ENCODE peak calls at places on chromosomes 7 and 10, in four cellular contexts. One of them, this sample, is unnamed. For H3K4me1, the result is how much of the 10 kb centered on the place peaks cover.

GRCh38 chr10:126042354-126042753 is 146.0 kb downstream of the FANK1 start:
- DNase-seq in GM12878: no peak
- DNase-seq in HepG2: no peak
- DNase-seq in H1: no peak
- DNase-seq in this sample: no peak

GRCh38 chr10:29757551-29758297 is 123.0 kb upstream of the SVIL start:
- DNase-seq in HepG2: no peak
- DNase-seq in H1: no peak
- DNase-seq in GM12878: no peak
- DNase-seq in this sample: no peak

GRCh38 chr10:74097776-74098175 is 52.9 kb downstream of the AP3M1 start:
- DNase-seq in HepG2: no peak
- DNase-seq in H1: no peak
- DNase-seq in GM12878: no peak
- DNase-seq in this sample: no peak

GRCh38 chr10:3805791-3806381 is 20.9 kb upstream of the KLF6 start:
- DNase-seq in GM12878: no peak
- DNase-seq in H1: no peak
- DNase-seq in HepG2: no peak
- DNase-seq in this sample: no peak

GRCh38 chr10:127922675-127923366 is 15.9 kb downstream of the PTPRE start:
- DNase-seq in H1: no peak
- DNase-seq in GM12878: no peak
- DNase-seq in HepG2: peak
- DNase-seq in this sample: no peak

GRCh38 chr7:27169658-27170493 is 4.2 kb downstream of the HOXA10 start:
- DNase-seq in H1: no peak
- DNase-seq in HepG2: no peak
- DNase-seq in GM12878: no peak
- DNase-seq in this sample: no peak

GRCh38 chr10:132889556-132889955 is 52.8 kb downstream of the CFAP46 start:
- DNase-seq in GM12878: no peak
- DNase-seq in H1: no peak
- DNase-seq in HepG2: no peak
- DNase-seq in this sample: no peak

GRCh38 chr10:110460111-110460809 is 37.4 kb upstream of the DUSP5 start:
- DNase-seq in GM12878: no peak
- DNase-seq in HepG2: peak
- DNase-seq in H1: no peak
- DNase-seq in this sample: no peak

GRCh38 chr7:80922254-80923049 is 3.6 kb upstream of the SEMA3C start:
- DNase-seq in HepG2: no peak
- DNase-seq in GM12878: no peak
- DNase-seq in H1: no peak
- DNase-seq in this sample: no peak

GRCh38 chr10:15163261-15163864 is 5.1 kb downstream of the NMT2 start:
- DNase-seq in HepG2: no peak
- DNase-seq in GM12878: no peak
- DNase-seq in H1: no peak
- DNase-seq in this sample: no peak

GRCh38 chr10:19993714-19994343 is 177.6 kb downstream of the PLXDC2 start:
- DNase-seq in GM12878: no peak
- DNase-seq in H1: no peak
- DNase-seq in HepG2: no peak
- DNase-seq in this sample: no peak

GRCh38 chr7:128129224-128129864 is 98.1 kb upstream of the LRRC4 start:
- DNase-seq in H1: no peak
- DNase-seq in GM12878: no peak
- DNase-seq in HepG2: no peak
- DNase-seq in this sample: no peak

GRCh38 chr10:33735463-33735862 is 401.0 kb upstream of the NRP1 start:
- DNase-seq in GM12878: no peak
- DNase-seq in HepG2: no peak
- DNase-seq in H1: no peak
- DNase-seq in this sample: no peak

GRCh38 chr10:88232029-88232895 is 350.9 kb downstream of the RNLS start:
- DNase-seq in GM12878: no peak
- DNase-seq in HepG2: no peak
- DNase-seq in H1: no peak
- DNase-seq in this sample: no peak

GRCh38 chr7:147472556-147472955 is 1118.0 kb upstream of the C7orf33 start:
- DNase-seq in HepG2: no peak
- DNase-seq in H1: no peak
- DNase-seq in GM12878: no peak
- DNase-seq in this sample: no peak

GRCh38 chr7:107119376-107120100 is 49.3 kb upstream of the HBP1 start:
- DNase-seq in H1: no peak
- DNase-seq in GM12878: no peak
- DNase-seq in HepG2: no peak
- DNase-seq in this sample: no peak

GRCh38 chr7:82443044-82443800 is at the start of gene CACNA2D1:
- DNase-seq in H1: peak
- DNase-seq in HepG2: no peak
- DNase-seq in GM12878: no peak
- DNase-seq in this sample: no peak

GRCh38 chr7:23213755-23214154 is 31.9 kb downstream of the NUP42 start:
- DNase-seq in GM12878: no peak
- DNase-seq in HepG2: no peak
- DNase-seq in H1: no peak
- DNase-seq in this sample: no peak
- H3K4me1 ChIP-seq in GM12878: under half
- H3K4me1 ChIP-seq in HepG2: under half
- H3K4me1 ChIP-seq in H1: under half
- H3K4me1 ChIP-seq in this sample: under half

DNA sequence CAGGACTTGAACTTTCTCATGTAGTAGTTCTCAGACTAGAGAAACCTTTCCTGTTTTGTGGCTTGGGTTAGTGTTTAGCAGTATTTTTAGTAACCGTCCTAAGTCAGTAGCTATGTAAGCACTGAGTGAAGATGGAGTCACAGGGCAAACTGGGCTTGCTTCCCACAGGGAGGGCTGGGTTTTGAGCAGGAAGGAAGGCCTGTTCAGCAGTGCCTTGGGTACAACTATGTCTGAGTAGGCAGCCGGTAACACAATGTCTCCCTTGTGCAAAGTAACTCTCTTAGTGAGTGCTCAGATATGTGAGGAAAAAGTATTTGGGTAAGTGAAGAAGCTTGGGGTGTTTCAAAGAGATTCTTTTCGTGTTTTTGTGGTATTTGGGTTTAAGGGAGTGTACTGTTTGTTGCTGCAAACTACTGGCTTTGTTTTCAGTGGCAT is 96.4 kb downstream of the CCSER2 start:
- DNase-seq in HepG2: peak
- DNase-seq in H1: no peak
- DNase-seq in GM12878: peak
- DNase-seq in this sample: peak
- TF ChIP-seq SUZ12 in HepG2: no peak
- TF ChIP-seq SUZ12 in H1: no peak
- TF ChIP-seq SUZ12 in GM12878: no peak
- TF ChIP-seq SUZ12 in this sample: no peak

GRCh38 chr10:63555330-63555729 is 34.1 kb downstream of the REEP3 start:
- DNase-seq in HepG2: no peak
- DNase-seq in H1: no peak
- DNase-seq in GM12878: no peak
- DNase-seq in this sample: no peak
- H3K4me1 ChIP-seq in HepG2: under half
- H3K4me1 ChIP-seq in H1: under half
- H3K4me1 ChIP-seq in GM12878: under half
- H3K4me1 ChIP-seq in this sample: under half

DNA sequence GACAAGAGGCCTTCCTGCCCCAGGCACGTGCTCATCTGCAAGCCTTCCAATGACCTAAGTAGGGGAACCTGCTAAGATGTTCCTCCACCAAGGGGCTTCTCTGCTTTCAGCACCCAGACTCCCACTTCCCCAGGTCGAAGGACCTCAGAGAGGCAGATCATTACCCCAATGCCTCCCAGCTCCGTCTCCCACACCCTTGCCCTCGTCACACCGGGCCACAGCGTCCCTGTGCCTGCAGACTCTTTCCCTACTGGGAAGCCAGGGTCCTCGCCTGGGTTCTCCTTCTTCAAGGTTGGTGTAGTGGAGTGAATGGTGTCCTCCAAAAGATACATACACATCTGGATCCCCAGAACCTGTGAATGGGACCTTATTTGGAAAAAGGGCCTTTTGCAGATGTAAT is 151.9 kb downstream of the UBE2H start:
- DNase-seq in HepG2: no peak
- DNase-seq in GM12878: no peak
- DNase-seq in H1: no peak
- DNase-seq in this sample: no peak
- TF ChIP-seq SUZ12 in HepG2: no peak
- TF ChIP-seq SUZ12 in GM12878: no peak
- TF ChIP-seq SUZ12 in H1: no peak
- TF ChIP-seq SUZ12 in this sample: no peak

GRCh38 chr10:119319920-119320258 is 112.5 kb downstream of the GRK5 start:
- DNase-seq in HepG2: no peak
- DNase-seq in GM12878: no peak
- DNase-seq in H1: no peak
- DNase-seq in this sample: no peak
- H3K4me1 ChIP-seq in HepG2: half or more
- H3K4me1 ChIP-seq in GM12878: under half
- H3K4me1 ChIP-seq in H1: under half
- H3K4me1 ChIP-seq in this sample: under half

GRCh38 chr10:97709746-97710078 is 3.8 kb upstream of the MARVELD1 start:
- DNase-seq in H1: no peak
- DNase-seq in HepG2: no peak
- DNase-seq in GM12878: no peak
- DNase-seq in this sample: no peak

GRCh38 chr10:97707134-97707861 is 6.2 kb upstream of the MARVELD1 start:
- DNase-seq in H1: no peak
- DNase-seq in GM12878: no peak
- DNase-seq in HepG2: peak
- DNase-seq in this sample: no peak

GRCh38 chr10:97708167-97708566 is 5.4 kb upstream of the MARVELD1 start:
- DNase-seq in GM12878: no peak
- DNase-seq in H1: no peak
- DNase-seq in HepG2: no peak
- DNase-seq in this sample: no peak

GRCh38 chr10:97711640-97712267 is 1.8 kb upstream of the MARVELD1 start:
- DNase-seq in HepG2: no peak
- DNase-seq in GM12878: no peak
- DNase-seq in H1: no peak
- DNase-seq in this sample: no peak

DNA sequence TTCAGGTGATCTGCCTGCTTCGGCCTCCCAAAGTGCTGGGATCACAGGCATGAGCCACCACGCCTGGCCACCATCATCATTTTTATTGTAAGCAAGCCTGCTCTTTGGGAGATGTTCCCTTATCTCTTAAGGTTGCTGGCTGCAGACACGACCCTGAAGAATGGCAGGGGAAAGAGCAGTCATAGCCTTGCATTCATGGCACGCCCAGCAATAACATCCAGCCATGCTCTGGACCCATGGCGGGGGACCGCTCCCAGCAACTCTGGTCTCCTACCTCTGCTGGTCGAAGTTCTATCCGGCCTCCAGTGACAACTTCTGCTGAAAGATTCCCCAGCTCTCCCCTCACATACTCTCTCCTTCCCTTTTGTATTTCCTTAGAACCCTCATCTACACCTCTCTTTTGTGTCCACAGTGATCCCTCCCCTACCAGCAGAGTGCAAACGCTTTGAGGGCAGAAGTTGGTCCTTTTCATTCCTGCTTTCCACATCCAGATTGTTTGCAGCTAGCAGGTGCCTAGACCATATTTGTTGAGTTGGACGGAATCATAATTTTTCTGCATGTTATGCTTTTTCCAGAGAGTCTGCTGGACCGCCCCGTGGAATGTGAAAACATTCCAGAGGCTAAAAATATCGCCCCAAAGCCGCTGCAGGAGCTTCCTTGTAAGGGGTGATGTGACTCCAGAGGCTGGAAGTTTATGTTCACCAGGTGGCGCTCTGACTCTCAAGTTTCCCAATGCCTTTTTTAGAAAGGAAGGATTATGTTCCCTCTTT is 4.4 kb upstream of the MARVELD1 start:
- DNase-seq in H1: peak
- DNase-seq in HepG2: peak
- DNase-seq in GM12878: no peak
- DNase-seq in this sample: no peak
- TF ChIP-seq SUZ12 in H1: no peak
- TF ChIP-seq SUZ12 in HepG2: no peak
- TF ChIP-seq SUZ12 in GM12878: no peak
- TF ChIP-seq SUZ12 in this sample: no peak

GRCh38 chr10:80498833-80499671 is 38.6 kb upstream of the SH2D4B start:
- DNase-seq in H1: no peak
- DNase-seq in GM12878: no peak
- DNase-seq in HepG2: peak
- DNase-seq in this sample: peak
- H3K4me1 ChIP-seq in H1: under half
- H3K4me1 ChIP-seq in GM12878: under half
- H3K4me1 ChIP-seq in HepG2: half or more
- H3K4me1 ChIP-seq in this sample: under half